ENCODE peak calls at places on chromosomes 11 and 22, in seven cellular contexts. O, I, L, V, E, B and M are unnamed samples.

GRCh38 chr11:5550440-5551095 is 2.2 kb upstream of the OR52H1 start:
- DNase-seq in O (no peak), E (no peak), V (no peak), L (no peak), B (peak), I (no peak), M (no peak)

GRCh38 chr11:68406318-68407313 is 53.9 kb upstream of the PPP6R3 start:
- DNase-seq in B (no peak), E (peak), L (no peak), V (no peak), O (no peak), I (no peak), M (no peak)

GRCh38 chr11:7892751-7893356 is 38.2 kb downstream of the OR10A6 start:
- DNase-seq in B (no peak), V (peak), E (peak), I (no peak), O (peak), L (no peak), M (no peak)

GRCh38 chr11:12248330-12248729 is 129.0 kb upstream of the PARVA start:
- DNase-seq in I (no peak), V (no peak), O (peak), E (peak), B (no peak), L (no peak), M (no peak)

GRCh38 chr22:38452373-38453064 is 2.5 kb downstream of the KCNJ4 start:
- DNase-seq in L (no peak), O (no peak), V (no peak), B (no peak), E (no peak), I (no peak), M (no peak)

GRCh38 chr22:20009582-20010306 is 6.9 kb downstream of the ARVCF start:
- DNase-seq in L (no peak), O (peak), V (peak), E (no peak), I (no peak), B (no peak), M (no peak)

GRCh38 chr22:33811686-33812085 is 108.6 kb downstream of the LARGE1 start:
- DNase-seq in O (no peak), L (no peak), B (no peak), E (no peak), V (no peak), I (no peak), M (no peak)

GRCh38 chr11:122201126-122201525 is 85.1 kb upstream of the BLID start:
- DNase-seq in V (no peak), L (no peak), I (no peak), B (no peak), O (no peak), E (no peak), M (no peak)

GRCh38 chr11:132632641-132633124 is 899.6 kb downstream of the OPCML start:
- DNase-seq in E (no peak), O (peak), V (no peak), I (no peak), B (no peak), L (no peak), M (no peak)

GRCh38 chr11:33869511-33870422 is 22.1 kb downstream of the LMO2 start:
- DNase-seq in B (no peak), E (no peak), L (no peak), O (peak), I (peak), V (peak), M (peak)

GRCh38 chr11:6655020-6655789 is 404 bp downstream of the DCHS1 start:
- DNase-seq in O (peak), I (no peak), V (no peak), L (no peak), E (no peak), B (no peak), M (no peak)

GRCh38 chr22:32545801-32546200 is 71.2 kb downstream of the FBXO7 start:
- DNase-seq in E (peak), O (no peak), I (no peak), L (no peak), B (no peak), V (no peak), M (no peak)

GRCh38 chr11:18191376-18191775 is 18.7 kb downstream of the MRGPRX4 start:
- DNase-seq in E (no peak), V (no peak), B (no peak), L (no peak), O (no peak), I (no peak), M (no peak)

GRCh38 chr11:119373917-119374631 is 7.4 kb downstream of the USP2 start:
- DNase-seq in I (no peak), O (peak), L (no peak), B (no peak), E (peak), V (peak), M (no peak)

GRCh38 chr22:26619510-26619909 is 1.7 kb upstream of the CRYBB1 start:
- DNase-seq in E (no peak), O (no peak), B (no peak), L (no peak), V (peak), I (no peak), M (no peak)

GRCh38 chr22:26616650-26617049 is 1.2 kb downstream of the CRYBB1 start:
- DNase-seq in I (no peak), O (no peak), L (no peak), B (no peak), V (no peak), E (no peak), M (no peak)

GRCh38 chr22:26615830-26616435 is 1.9 kb downstream of the CRYBB1 start:
- DNase-seq in O (no peak), B (no peak), V (no peak), E (no peak), L (no peak), I (no peak), M (no peak)

GRCh38 chr22:26618487-26618886 is 660 bp upstream of the CRYBB1 start:
- DNase-seq in O (no peak), V (no peak), E (no peak), I (no peak), L (no peak), B (no peak), M (no peak)

DNA sequence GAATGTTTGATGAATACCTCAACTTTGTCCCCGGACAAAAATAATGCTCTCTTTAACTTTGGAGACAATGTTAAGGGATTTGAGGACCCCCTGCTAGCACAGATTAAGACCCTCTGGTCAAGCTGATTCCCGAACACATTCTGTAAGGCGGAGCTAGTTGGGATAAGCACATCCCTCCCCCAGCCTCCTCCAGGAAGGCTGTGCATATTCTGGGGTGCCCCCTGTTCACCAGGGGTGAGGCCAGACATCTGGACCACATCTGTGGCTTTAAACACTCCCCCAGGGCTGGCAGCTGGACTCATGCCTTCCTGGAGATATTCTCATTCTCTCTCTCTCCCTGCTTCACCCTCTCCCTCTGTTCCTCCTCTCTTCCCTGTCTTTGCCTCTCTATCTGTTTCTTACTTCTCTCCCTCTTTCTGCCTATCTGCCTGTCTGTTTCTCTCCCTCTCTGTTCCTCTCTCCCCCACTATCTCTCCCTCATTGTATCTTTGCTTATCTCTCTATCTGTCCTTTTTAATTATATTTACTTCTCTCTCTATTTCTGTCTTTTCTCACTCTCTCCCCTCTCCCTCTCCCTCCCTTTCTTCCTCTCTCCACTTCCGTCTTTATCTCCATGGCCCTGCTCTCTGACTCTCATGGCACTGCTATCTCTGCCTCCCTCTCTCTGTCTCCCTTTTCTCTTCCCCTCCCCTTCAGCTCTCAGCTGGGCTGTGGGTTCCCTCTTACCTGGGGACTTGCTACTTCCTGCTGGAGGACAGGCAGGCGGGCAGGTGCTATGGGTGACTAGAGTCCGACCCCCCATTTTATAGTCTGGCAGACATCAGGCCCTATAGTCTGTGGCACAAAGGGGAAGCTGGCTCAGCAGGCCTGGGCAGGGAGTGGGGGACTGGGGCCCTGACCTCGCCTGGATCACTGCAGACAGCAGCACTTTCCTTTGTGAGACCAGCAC is at the start of gene CRYBB1:
- DNase-seq in B (no peak), I (no peak), E (no peak), O (peak), V (peak), L (no peak), M (no peak)
- TF ChIP-seq TAF1 in B (no peak), I (no peak), E (no peak), O (no peak), V (no peak), L (no peak), M (no peak)

GRCh38 chr11:96122601-96123044 is 198.7 kb upstream of the MTMR2 start:
- DNase-seq in L (no peak), O (no peak), B (no peak), V (no peak), I (no peak), E (no peak), M (no peak)
- TF ChIP-seq POLR2AphosphoS5 in L (no peak), O (no peak), B (no peak), V (no peak), I (no peak), E (no peak), M (no peak)

DNA sequence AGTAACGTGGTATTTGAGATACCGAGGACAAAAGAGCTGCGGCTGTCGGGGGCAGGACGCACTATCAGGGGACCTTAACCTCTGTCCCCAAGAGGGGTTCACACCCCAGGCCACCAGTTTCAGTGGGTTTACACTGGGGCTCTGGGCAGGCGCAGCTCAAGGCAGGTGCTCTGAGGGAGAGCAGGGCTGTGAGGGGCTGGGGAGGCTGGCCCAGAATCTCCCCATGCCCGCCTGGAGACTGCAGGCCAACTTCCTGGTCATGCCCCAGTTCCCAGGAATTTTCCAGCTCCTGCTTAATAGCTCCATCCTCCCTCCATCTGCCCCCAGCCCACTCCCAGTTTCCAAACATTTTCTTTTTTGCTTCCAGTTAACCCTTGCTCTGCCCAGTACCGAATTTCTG is 7.6 kb upstream of the PGA3 start:
- DNase-seq in O (no peak), B (no peak), L (no peak), V (no peak), I (no peak), E (no peak), M (no peak)
- TF ChIP-seq TAF1 in O (no peak), B (no peak), L (no peak), V (no peak), I (no peak), E (no peak), M (no peak)

GRCh38 chr11:112809429-112809828 is 151.8 kb upstream of the NCAM1 start:
- DNase-seq in I (no peak), V (no peak), O (no peak), E (no peak), B (no peak), L (no peak), M (no peak)
- TF ChIP-seq POLR2AphosphoS5 in I (no peak), V (no peak), O (no peak), E (no peak), B (no peak), L (no peak), M (no peak)

GRCh38 chr22:30495041-30495784 is 10.3 kb downstream of the SEC14L4 start:
- DNase-seq in V (no peak), B (no peak), L (no peak), I (no peak), E (no peak), O (no peak), M (no peak)

GRCh38 chr22:30491381-30491780 is 14.1 kb downstream of the SEC14L4 start:
- DNase-seq in L (no peak), B (no peak), I (no peak), O (no peak), E (no peak), V (no peak), M (no peak)

GRCh38 chr22:30490399-30490798 is 15.1 kb downstream of the SEC14L4 start:
- DNase-seq in L (no peak), I (no peak), O (no peak), B (no peak), V (peak), E (peak), M (no peak)

GRCh38 chr22:30488121-30488520 is 16.3 kb upstream of the SEC14L3 start:
- DNase-seq in E (no peak), B (no peak), V (no peak), O (no peak), L (no peak), I (no peak), M (no peak)

DNA sequence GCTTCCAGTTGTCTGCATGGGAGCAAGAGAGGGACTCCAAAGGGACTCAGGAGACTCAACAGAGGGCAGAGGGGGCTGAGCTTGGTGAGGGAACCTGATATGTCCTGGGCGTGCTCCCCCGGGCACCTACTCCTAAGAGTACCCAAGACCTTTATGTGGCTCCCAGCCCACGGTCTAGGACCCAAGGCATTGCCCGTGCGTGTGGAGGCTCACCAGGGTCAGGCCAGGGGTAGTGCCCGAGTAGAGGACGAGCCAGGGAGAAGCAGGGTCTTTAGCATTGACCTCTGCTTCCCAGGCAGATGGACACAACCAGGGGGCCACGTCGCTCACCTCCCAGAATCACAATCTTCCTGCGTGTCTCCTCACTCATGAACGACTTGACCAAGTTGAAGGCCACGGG is 13.4 kb downstream of the SEC14L4 start:
- DNase-seq in I (no peak), E (no peak), B (no peak), L (no peak), V (no peak), O (no peak), M (no peak)
- TF ChIP-seq TAF1 in I (no peak), E (no peak), B (no peak), L (no peak), V (no peak), O (no peak), M (no peak)

DNA sequence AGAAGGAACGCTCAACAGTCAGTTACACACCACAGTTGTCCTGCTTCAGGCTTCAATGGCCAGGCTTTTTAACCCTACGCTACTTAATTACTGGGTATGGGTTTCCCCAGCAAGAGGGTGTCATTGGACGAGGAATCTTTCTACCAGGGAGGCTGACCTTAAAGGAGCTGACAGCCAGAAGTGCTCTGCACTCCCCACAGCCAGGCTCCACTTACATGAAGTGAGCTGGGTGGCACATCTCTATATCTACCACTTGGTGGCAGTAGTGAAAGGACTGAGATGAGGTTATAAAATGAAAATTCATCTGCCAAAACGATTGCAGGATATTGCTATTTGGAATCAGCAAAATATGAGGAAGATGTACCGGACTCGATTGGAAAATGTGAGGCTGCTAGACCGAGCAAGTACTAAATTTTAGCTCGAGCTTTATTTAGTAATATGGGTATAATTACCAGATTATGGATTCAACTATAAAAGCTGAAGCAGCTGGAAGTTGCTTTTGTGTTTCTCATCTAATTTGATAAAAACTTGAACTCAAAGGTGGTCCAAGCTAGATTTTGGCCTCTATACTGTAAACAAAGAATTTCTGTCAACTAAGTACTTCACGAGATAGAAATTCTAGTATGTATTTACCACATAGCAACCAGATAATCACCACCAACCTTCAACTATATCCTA is 54.0 kb upstream of the CEP126 start:
- DNase-seq in O (peak), L (peak), B (no peak), V (peak), E (peak), I (peak), M (no peak)
- TF ChIP-seq POLR2AphosphoS5 in O (no peak), L (no peak), B (no peak), V (no peak), E (no peak), I (no peak), M (no peak)

GRCh38 chr11:47980907-47981621 is 705 bp downstream of the PTPRJ start:
- DNase-seq in I (peak), B (no peak), E (no peak), L (no peak), O (peak), V (peak), M (peak)

GRCh38 chr11:47979378-47980092 is 824 bp upstream of the PTPRJ start:
- DNase-seq in I (no peak), V (no peak), B (no peak), O (peak), E (no peak), L (no peak), M (no peak)

GRCh38 chr11:47981667-47982404 is 1.5 kb downstream of the PTPRJ start:
- DNase-seq in E (no peak), O (peak), B (no peak), L (no peak), I (no peak), V (no peak), M (no peak)

GRCh38 chr11:47977651-47978050 is 2.7 kb upstream of the PTPRJ start:
- DNase-seq in L (no peak), E (no peak), B (no peak), O (no peak), I (no peak), V (no peak), M (no peak)

GRCh38 chr11:47980093-47980906 is at the start of gene PTPRJ:
- DNase-seq in E (no peak), O (peak), I (peak), B (no peak), L (no peak), V (peak), M (peak)
- TF ChIP-seq TAF1 in E (no peak), O (peak), I (no peak), B (no peak), L (peak), V (peak), M (no peak)